ENCODE peak calls at places on chromosome 7, in eight cellular contexts. Z is fibroblast of lung; H is naive thymus-derived CD8-positive, alpha-beta T cell; E is lower lobe of right lung; A is neural progenitor cell; I is skeletal muscle cell; M is head of caudate nucleus; S is nephron progenitor cell. P is an unnamed sample.

GRCh38 chr7:25831901-25832411 is 320.0 kb upstream of the NFE2L3 start:
- DNase-seq in S (no peak), A (peak), Z (peak), E (no peak), I (no peak), M (no peak), H (no peak), P (peak)

GRCh38 chr7:99622596-99622995 is 5.8 kb downstream of the ZSCAN25 start:
- DNase-seq in E (no peak), H (no peak), I (no peak), S (no peak), M (no peak), Z (no peak), A (no peak), P (peak)

GRCh38 chr7:137953692-137954470 is 48.0 kb downstream of the CREB3L2 start:
- DNase-seq in M (no peak), S (no peak), H (no peak), I (no peak), Z (peak), E (no peak), A (peak), P (peak)

GRCh38 chr7:26284995-26285632 is 6.5 kb upstream of the SNX10 start:
- DNase-seq in H (peak), M (no peak), Z (no peak), A (peak), E (no peak), S (no peak), I (no peak), P (no peak)

GRCh38 chr7:75056476-75056875 is 17.1 kb downstream of the RCC1L start:
- DNase-seq in A (no peak), I (peak), Z (peak), E (no peak), H (no peak), M (no peak), S (no peak), P (no peak)

GRCh38 chr7:116354546-116355422 is 144.4 kb downstream of the TES start:
- DNase-seq in E (no peak), S (peak), Z (peak), H (no peak), I (peak), M (no peak), A (no peak), P (peak)

GRCh38 chr7:122300607-122301079 is 3.9 kb downstream of the FEZF1 start:
- DNase-seq in I (no peak), M (peak), S (no peak), A (peak), H (no peak), Z (no peak), E (peak), P (no peak)

GRCh38 chr7:8434290-8435002 is 1.0 kb downstream of the NXPH1 start:
- DNase-seq in S (peak), E (no peak), Z (no peak), M (no peak), A (peak), I (no peak), H (no peak), P (no peak)

GRCh38 chr7:43785425-43785824 is 26.9 kb downstream of the BLVRA start:
- DNase-seq in Z (peak), H (no peak), A (no peak), E (no peak), S (no peak), I (peak), M (peak), P (no peak)

GRCh38 chr7:112207106-112207592 is 654 bp downstream of the ZNF277 start:
- DNase-seq in H (peak), M (no peak), I (no peak), S (no peak), E (no peak), A (no peak), Z (no peak), P (no peak)

GRCh38 chr7:83934118-83934734 is 260.4 kb downstream of the SEMA3A start:
- DNase-seq in A (no peak), H (no peak), M (no peak), S (no peak), I (no peak), E (no peak), Z (peak), P (peak)

GRCh38 chr7:25402528-25402927 is 174.2 kb upstream of the NPVF start:
- DNase-seq in H (no peak), E (no peak), A (no peak), S (no peak), M (no peak), I (peak), Z (no peak), P (no peak)

GRCh38 chr7:94041529-94041928 is 37.4 kb upstream of the BET1 start:
- DNase-seq in E (no peak), M (no peak), I (no peak), S (no peak), A (no peak), H (no peak), Z (peak), P (no peak)

GRCh38 chr7:131182446-131183075 is 145.1 kb upstream of the MKLN1 start:
- DNase-seq in H (no peak), E (no peak), S (no peak), I (no peak), Z (no peak), M (no peak), A (no peak), P (no peak)

GRCh38 chr7:94649313-94649924 is 6.5 kb downstream of the SGCE start:
- DNase-seq in I (peak), H (no peak), M (no peak), S (no peak), A (no peak), Z (no peak), E (no peak), P (no peak)

GRCh38 chr7:1926908-1927306 is 256.8 kb downstream of the ELFN1 start:
- DNase-seq in H (peak), I (no peak), A (no peak), M (no peak), S (no peak), Z (no peak), E (no peak), P (no peak)

GRCh38 chr7:135213831-135214230 is 2.5 kb upstream of the WDR91 start:
- DNase-seq in E (no peak), S (no peak), Z (no peak), A (no peak), H (no peak), M (no peak), I (no peak), P (no peak)

GRCh38 chr7:43905954-43906326 is 456 bp downstream of the URGCP start:
- DNase-seq in H (peak), E (peak), I (no peak), M (peak), Z (peak), S (peak), A (peak), P (peak)